ENCODE peak calls at places on chromosomes 11 and 22, in eight cellular contexts. A is GM06990, C is type B pancreatic cell, T is A549, H is fibroblast of mammary gland, Z is fibroblast of pulmonary artery, N is heart right ventricle, E is GM12865. B is an unnamed sample.

GRCh38 chr11:125085301-125086081 is 22.4 kb downstream of the SLC37A2 start:
- DNase-seq in A (no peak), C (no peak), T (no peak), H (no peak), Z (no peak), N (no peak), E (no peak), B (no peak)

GRCh38 chr22:47307326-47307725 is 544.9 kb downstream of the TBC1D22A start:
- DNase-seq in A (no peak), C (peak), T (no peak), H (peak), Z (peak), N (no peak), E (no peak), B (no peak)

GRCh38 chr11:65554842-65555395 is 3.2 kb downstream of the LTBP3 start:
- DNase-seq in A (no peak), C (no peak), T (no peak), H (no peak), Z (no peak), N (no peak), E (no peak), B (no peak)

GRCh38 chr11:1963864-1964263 is 16.7 kb downstream of the MRPL23 start:
- DNase-seq in A (no peak), C (no peak), T (no peak), H (no peak), Z (no peak), N (no peak), E (no peak), B (no peak)

GRCh38 chr11:113167599-113167998 is 146.8 kb upstream of the TTC12 start:
- DNase-seq in A (no peak), C (no peak), T (no peak), H (no peak), Z (no peak), N (peak), E (no peak), B (no peak)

GRCh38 chr11:124886978-124887666 is 10.5 kb downstream of the ROBO4 start:
- DNase-seq in A (no peak), C (peak), T (no peak), H (no peak), Z (no peak), N (no peak), E (no peak), B (no peak)

GRCh38 chr22:27629908-27630733 is 171.4 kb downstream of the MN1 start:
- DNase-seq in A (no peak), C (no peak), T (no peak), H (no peak), Z (no peak), N (no peak), E (no peak), B (no peak)

GRCh38 chr11:93895106-93895862 is 44.9 kb upstream of the VSTM5 start:
- DNase-seq in A (no peak), C (no peak), T (no peak), H (peak), Z (peak), N (peak), E (peak), B (peak)

GRCh38 chr11:35946766-35947165 is 2.9 kb downstream of the LDLRAD3 start:
- DNase-seq in A (no peak), C (no peak), T (no peak), H (no peak), Z (no peak), N (no peak), E (no peak), B (no peak)

GRCh38 chr22:45885941-45886395 is 91.0 kb downstream of the WNT7B start:
- DNase-seq in A (no peak), C (no peak), T (no peak), H (no peak), Z (no peak), N (no peak), E (no peak), B (no peak)

GRCh38 chr11:10746871-10747270 is 4.2 kb upstream of the CTR9 start:
- DNase-seq in A (no peak), C (no peak), T (no peak), H (no peak), Z (no peak), N (no peak), E (no peak), B (no peak)

GRCh38 chr11:3865388-3866193 is 10.1 kb downstream of the STIM1 start:
- DNase-seq in A (no peak), C (no peak), T (no peak), H (peak), Z (peak), N (peak), E (peak), B (no peak)

GRCh38 chr11:57131080-57131790 is 50.5 kb upstream of the LRRC55 start:
- DNase-seq in A (no peak), C (no peak), T (no peak), H (peak), Z (peak), N (peak), E (peak), B (no peak)

GRCh38 chr11:121099364-121099763 is 1.7 kb upstream of the TECTA start:
- DNase-seq in A (no peak), C (no peak), T (no peak), H (no peak), Z (no peak), N (no peak), E (no peak), B (no peak)

GRCh38 chr22:46071451-46072029 is 78.8 kb upstream of the PPARA start:
- DNase-seq in A (peak), C (no peak), T (no peak), H (peak), Z (peak), N (peak), E (peak), B (no peak)

GRCh38 chr11:128018692-128019091 is 568.7 kb downstream of the ETS1 start:
- DNase-seq in A (no peak), C (no peak), T (no peak), H (no peak), Z (no peak), N (no peak), E (no peak), B (no peak)

GRCh38 chr11:128021304-128022006 is 565.9 kb downstream of the ETS1 start:
- DNase-seq in A (no peak), C (no peak), T (no peak), H (no peak), Z (peak), N (no peak), E (no peak), B (no peak)

GRCh38 chr11:128022761-128023160 is 564.6 kb downstream of the ETS1 start:
- DNase-seq in A (no peak), C (no peak), T (no peak), H (no peak), Z (no peak), N (no peak), E (no peak), B (no peak)

GRCh38 chr11:128026596-128026995 is 560.8 kb downstream of the ETS1 start:
- DNase-seq in A (no peak), C (no peak), T (no peak), H (peak), Z (peak), N (no peak), E (no peak), B (no peak)

DNA sequence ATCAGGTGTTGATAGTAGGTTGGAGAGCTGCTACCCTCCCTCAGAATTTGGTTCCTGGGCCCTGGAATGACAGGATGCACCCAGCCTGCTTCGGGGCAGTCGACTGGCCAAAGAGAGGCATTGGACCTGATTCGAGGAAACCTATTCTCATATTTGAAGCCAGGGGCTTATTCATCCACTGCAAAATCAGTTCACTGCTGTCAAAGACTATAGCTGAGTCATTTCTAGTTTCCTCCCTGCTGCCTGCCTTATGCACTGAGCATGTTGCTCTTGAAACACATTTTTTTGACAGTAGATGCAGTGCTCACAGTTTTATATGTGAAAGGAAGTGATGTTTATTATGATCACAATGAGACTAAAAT is 565.4 kb downstream of the ETS1 start:
- DNase-seq in A (no peak), C (no peak), T (no peak), H (peak), Z (peak), N (no peak), E (no peak), B (no peak)
- TF ChIP-seq CTCF in A (no peak), C (peak), T (no peak), H (no peak), Z (peak), N (no peak), E (no peak), B (no peak)

GRCh38 chr11:95684170-95684569 is 105.4 kb downstream of the FAM76B start:
- DNase-seq in A (no peak), C (no peak), T (no peak), H (no peak), Z (no peak), N (no peak), E (no peak), B (no peak)

GRCh38 chr11:95688501-95689222 is 100.9 kb downstream of the FAM76B start:
- DNase-seq in A (peak), C (no peak), T (no peak), H (no peak), Z (no peak), N (no peak), E (peak), B (no peak)

GRCh38 chr11:95688015-95688414 is 101.6 kb downstream of the FAM76B start:
- DNase-seq in A (no peak), C (no peak), T (no peak), H (no peak), Z (no peak), N (no peak), E (no peak), B (no peak)

GRCh38 chr11:95684701-95685100 is 104.9 kb downstream of the FAM76B start:
- DNase-seq in A (no peak), C (no peak), T (no peak), H (no peak), Z (no peak), N (no peak), E (no peak), B (no peak)

DNA sequence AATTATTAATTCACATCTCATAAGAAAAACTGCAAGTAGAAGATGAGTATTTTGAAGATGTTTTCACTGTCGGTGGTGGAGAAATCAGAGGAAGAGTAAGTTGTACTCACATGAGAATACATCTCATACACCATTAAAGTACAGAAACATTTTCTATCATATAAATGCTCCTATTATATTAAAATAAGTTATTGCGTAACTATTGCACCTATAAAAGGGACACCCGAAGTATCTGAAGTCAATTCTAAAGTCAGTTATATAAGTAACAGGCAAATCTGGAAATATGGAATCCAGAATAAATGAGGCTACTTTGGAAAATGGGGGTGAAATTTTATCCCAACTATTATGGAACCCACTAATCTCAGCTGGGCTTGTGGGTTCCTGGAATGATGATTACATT is 103.3 kb downstream of the FAM76B start:
- DNase-seq in A (no peak), C (no peak), T (no peak), H (no peak), Z (no peak), N (no peak), E (no peak), B (no peak)
- TF ChIP-seq CTCF in A (no peak), C (no peak), T (no peak), H (no peak), Z (no peak), N (no peak), E (no peak), B (no peak)

GRCh38 chr11:74634537-74634936 is 42.2 kb downstream of the POLD3 start:
- DNase-seq in A (no peak), C (no peak), T (peak), H (peak), Z (peak), N (no peak), E (no peak), B (no peak)
- TF ChIP-seq CTCF in A (peak), C (no peak), T (peak), H (peak), Z (peak), N (peak), E (no peak), B (no peak)

GRCh38 chr11:12599408-12600143 is 74.6 kb upstream of the TEAD1 start:
- DNase-seq in A (peak), C (no peak), T (peak), H (peak), Z (peak), N (peak), E (peak), B (peak)
- TF ChIP-seq CTCF in A (peak), C (peak), T (peak), H (peak), Z (peak), N (peak), E (peak), B (peak)

GRCh38 chr11:131760191-131760951 is 390.0 kb downstream of the NTM start:
- DNase-seq in A (no peak), C (no peak), T (no peak), H (peak), Z (peak), N (peak), E (no peak), B (no peak)
- TF ChIP-seq CTCF in A (no peak), C (no peak), T (no peak), H (no peak), Z (no peak), N (no peak), E (no peak), B (no peak)

GRCh38 chr11:819943-820649 is 1.4 kb downstream of the PNPLA2 start:
- DNase-seq in A (peak), C (no peak), T (peak), H (no peak), Z (peak), N (peak), E (peak), B (peak)

GRCh38 chr11:820655-821512 is 2.2 kb downstream of the PNPLA2 start:
- DNase-seq in A (no peak), C (no peak), T (peak), H (peak), Z (peak), N (peak), E (no peak), B (no peak)

GRCh38 chr11:818396-819128 is at the start of gene PNPLA2:
- DNase-seq in A (no peak), C (no peak), T (no peak), H (peak), Z (peak), N (no peak), E (no peak), B (no peak)

GRCh38 chr11:821513-822371 is 3.0 kb downstream of the PNPLA2 start:
- DNase-seq in A (no peak), C (no peak), T (no peak), H (no peak), Z (no peak), N (no peak), E (no peak), B (no peak)

GRCh38 chr11:819129-819931 is 616 bp downstream of the PNPLA2 start:
- DNase-seq in A (peak), C (peak), T (no peak), H (peak), Z (peak), N (peak), E (peak), B (peak)
- TF ChIP-seq CTCF in A (no peak), C (peak), T (no peak), H (no peak), Z (no peak), N (peak), E (no peak), B (no peak)

GRCh38 chr11:14362613-14363012 is 3.6 kb upstream of the RRAS2 start:
- DNase-seq in A (no peak), C (no peak), T (no peak), H (no peak), Z (no peak), N (peak), E (no peak), B (no peak)
- TF ChIP-seq CTCF in A (no peak), C (no peak), T (no peak), H (no peak), Z (no peak), N (no peak), E (no peak), B (no peak)

GRCh38 chr11:119491753-119492455 is 68.9 kb upstream of the THY1 start:
- DNase-seq in A (no peak), C (no peak), T (no peak), H (peak), Z (no peak), N (no peak), E (no peak), B (no peak)
- TF ChIP-seq CTCF in A (peak), C (peak), T (no peak), H (peak), Z (peak), N (no peak), E (peak), B (no peak)

B was measured in GM20000.